ENCODE peak calls at places on chromosome 11, in five cellular contexts. P is HFFc6; J is CD8-positive, alpha-beta memory T cell; C is GM23248; A is C1 segment of cervical spinal cord. B is an unnamed sample.

GRCh38 chr11:121299417-121299816 is 6.8 kb downstream of the SC5D start:
- DNase-seq in P (no peak), J (no peak), C (no peak), A (no peak), B (peak; percentile 19)

GRCh38 chr11:129315781-129316579 is 59.7 kb upstream of the BARX2 start:
- DNase-seq in P (no peak), J (no peak), C (no peak), A (no peak), B (no peak)

GRCh38 chr11:64372802-64373597 is 14.0 kb downstream of the RPS6KA4 start:
- DNase-seq in P (peak; percentile 8), J (no peak), C (peak; percentile 18), A (peak; percentile 56), B (no peak)

GRCh38 chr11:71542856-71543743 is 5.1 kb upstream of the KRTAP5-9 start:
- DNase-seq in P (no peak), J (no peak), C (peak; percentile 7), A (no peak), B (no peak)

GRCh38 chr11:128568166-128568778 is 19.1 kb downstream of the ETS1 start:
- DNase-seq in P (no peak), J (no peak), C (no peak), A (no peak), B (no peak)

GRCh38 chr11:60866911-60867870 is at the start of gene ZP1:
- DNase-seq in P (no peak), J (no peak), C (no peak), A (no peak), B (no peak)

GRCh38 chr11:35427158-35427557 is 7.8 kb upstream of the SLC1A2 start:
- DNase-seq in P (no peak), J (no peak), C (peak; percentile 78), A (no peak), B (peak; percentile 54)

GRCh38 chr11:60345489-60345888 is 18.4 kb downstream of the MS4A6E start:
- DNase-seq in P (no peak), J (no peak), C (peak; percentile 26), A (no peak), B (no peak)

GRCh38 chr11:129618046-129618569 is 197.5 kb upstream of the TMEM45B start:
- DNase-seq in P (no peak), J (no peak), C (no peak), A (no peak), B (no peak)

GRCh38 chr11:94869186-94869585 is 101.0 kb downstream of the AMOTL1 start:
- DNase-seq in P (no peak), J (no peak), C (no peak), A (no peak), B (no peak)

GRCh38 chr11:134956461-134957209 is 544.6 kb upstream of the B3GAT1 start:
- DNase-seq in P (no peak), J (no peak), C (no peak), A (no peak), B (no peak)

GRCh38 chr11:111777094-111778046 is 11.2 kb upstream of the PPP2R1B start:
- DNase-seq in P (peak; percentile 62), J (peak; percentile 1), C (peak; percentile 87), A (no peak), B (peak; percentile 82)